ENCODE peak calls at places on chromosomes 3 and 15, in five cellular contexts. S is CD8-positive, alpha-beta memory T cell; N is A549; F is HAP-1; M is lung. H is an unnamed sample. For H3K4me1, the result is how much of the 10 kb centered on the place peaks cover.

GRCh38 chr3:170863768-170864167 is 6.2 kb downstream of the RPL22L1 start:
- DNase-seq in S (no peak), N (no peak), F (no peak), M (no peak), H (no peak)

GRCh38 chr3:158918451-158918850 is 116.6 kb downstream of the MFSD1 start:
- DNase-seq in S (no peak), N (no peak), F (no peak), M (no peak), H (no peak)

GRCh38 chr15:88629071-88629470 is 7.9 kb downstream of the AEN start:
- DNase-seq in S (no peak), N (no peak), F (no peak), M (no peak), H (no peak)

GRCh38 chr3:97914390-97914789 is 57.8 kb downstream of the RIOX2 start:
- DNase-seq in S (no peak), N (no peak), F (no peak), M (no peak), H (peak)

GRCh38 chr3:53254810-53255359 is 937 bp downstream of the TKT start:
- DNase-seq in S (peak), N (no peak), F (peak), M (peak), H (peak)

GRCh38 chr15:31268911-31269784 is 57.5 kb upstream of the KLF13 start:
- DNase-seq in S (no peak), N (no peak), F (no peak), M (peak), H (peak)

GRCh38 chr3:106514431-106514830 is 645.6 kb upstream of the CBLB start:
- DNase-seq in S (no peak), N (no peak), F (no peak), M (no peak), H (no peak)

GRCh38 chr3:10322355-10322715 is 1.4 kb upstream of the SEC13 start:
- DNase-seq in S (no peak), N (peak), F (no peak), M (no peak), H (no peak)

GRCh38 chr15:44738340-44738984 is 2.1 kb downstream of the TRIM69 start:
- DNase-seq in S (no peak), N (peak), F (no peak), M (no peak), H (peak)

GRCh38 chr3:153503873-153504272 is 341.8 kb downstream of the RAP2B start:
- DNase-seq in S (no peak), N (no peak), F (no peak), M (no peak), H (no peak)

GRCh38 chr15:97706059-97706458 is 254.4 kb upstream of the ARRDC4 start:
- DNase-seq in S (no peak), N (no peak), F (no peak), M (no peak), H (no peak)

GRCh38 chr3:12796171-12797123 is at the start of gene CAND2:
- DNase-seq in S (peak), N (no peak), F (peak), M (no peak), H (peak)

GRCh38 chr3:77885381-77885780 is 845.5 kb downstream of the ROBO2 start:
- DNase-seq in S (no peak), N (no peak), F (no peak), M (no peak), H (no peak)

GRCh38 chr3:111498022-111498421 is 44.0 kb upstream of the CD96 start:
- DNase-seq in S (no peak), N (no peak), F (no peak), M (no peak), H (no peak)

GRCh38 chr3:120816728-120817127 is 74.2 kb downstream of the GTF2E1 start:
- DNase-seq in S (no peak), N (no peak), F (no peak), M (no peak), H (no peak)

GRCh38 chr3:106261915-106262683 is 393.3 kb upstream of the CBLB start:
- DNase-seq in S (no peak), N (no peak), F (no peak), M (no peak), H (peak)

GRCh38 chr3:127458698-127459097 is 131.8 kb downstream of the TPRA1 start:
- DNase-seq in S (no peak), N (no peak), F (peak), M (no peak), H (peak)

GRCh38 chr3:149667576-149667975 is 9.8 kb upstream of the WWTR1 start:
- DNase-seq in S (no peak), N (no peak), F (no peak), M (no peak), H (no peak)

GRCh38 chr3:111292117-111292516 is 220.5 kb downstream of the NECTIN3 start:
- DNase-seq in S (no peak), N (no peak), F (no peak), M (no peak), H (no peak)

GRCh38 chr3:66618066-66618465 is 117.2 kb upstream of the LRIG1 start:
- DNase-seq in S (no peak), N (no peak), F (no peak), M (no peak), H (no peak)

GRCh38 chr15:43268111-43269105 is 1.7 kb upstream of the TGM5 start:
- DNase-seq in S (no peak), N (no peak), F (peak), M (no peak), H (peak)

GRCh38 chr3:112811150-112811884 is 35.3 kb downstream of the CD200R1L start:
- DNase-seq in S (no peak), N (no peak), F (no peak), M (peak), H (peak)

GRCh38 chr3:168095611-168096209 is at the start of gene GOLIM4:
- DNase-seq in S (peak), N (peak), F (peak), M (peak), H (peak)

GRCh38 chr3:17195192-17195611 is 310.4 kb downstream of the PLCL2 start:
- DNase-seq in S (no peak), N (no peak), F (no peak), M (no peak), H (no peak)

GRCh38 chr3:42746455-42747450 is 26.3 kb downstream of the CCDC13 start:
- DNase-seq in S (no peak), N (no peak), F (no peak), M (no peak), H (no peak)

GRCh38 chr15:69593981-69594966 is 141.7 kb downstream of the RPLP1 start:
- DNase-seq in S (no peak), N (peak), F (peak), M (peak), H (peak)

GRCh38 chr3:75224419-75224818 is 439.7 kb upstream of the FRG2C start:
- DNase-seq in S (no peak), N (no peak), F (no peak), M (no peak), H (no peak)

GRCh38 chr3:87076951-87077350 is 86.0 kb upstream of the VGLL3 start:
- DNase-seq in S (no peak), N (peak), F (no peak), M (no peak), H (peak)

GRCh38 chr15:59292393-59292792 is 80.3 kb downstream of the MYO1E start:
- DNase-seq in S (no peak), N (no peak), F (peak), M (no peak), H (no peak)

GRCh38 chr3:47001731-47002489 is 22.4 kb downstream of the NBEAL2 start:
- DNase-seq in S (no peak), N (no peak), F (no peak), M (no peak), H (no peak)

GRCh38 chr15:27468151-27468556 is 497.2 kb downstream of the GABRG3 start:
- DNase-seq in S (no peak), N (no peak), F (no peak), M (no peak), H (no peak)

GRCh38 chr3:152471814-152472605 is 203.3 kb downstream of the MBNL1 start:
- DNase-seq in S (peak), N (peak), F (peak), M (peak), H (peak)

GRCh38 chr3:134134240-134134639 is 104.5 kb upstream of the SLCO2A1 start:
- DNase-seq in S (no peak), N (no peak), F (no peak), M (no peak), H (no peak)

GRCh38 chr3:65126527-65127440 is 439.0 kb upstream of the ADAMTS9 start:
- DNase-seq in S (no peak), N (no peak), F (no peak), M (no peak), H (no peak)

GRCh38 chr3:52244061-52244628 is 1.4 kb upstream of the PPM1M start:
- DNase-seq in S (peak), N (no peak), F (peak), M (peak), H (no peak)

GRCh38 chr3:193837347-193837827 is 244.4 kb downstream of the OPA1 start:
- DNase-seq in S (no peak), N (no peak), F (no peak), M (no peak), H (no peak)
- H3K4me3 ChIP-seq in S (no peak), N (no peak), F (no peak), M (no peak), H (no peak)

DNA sequence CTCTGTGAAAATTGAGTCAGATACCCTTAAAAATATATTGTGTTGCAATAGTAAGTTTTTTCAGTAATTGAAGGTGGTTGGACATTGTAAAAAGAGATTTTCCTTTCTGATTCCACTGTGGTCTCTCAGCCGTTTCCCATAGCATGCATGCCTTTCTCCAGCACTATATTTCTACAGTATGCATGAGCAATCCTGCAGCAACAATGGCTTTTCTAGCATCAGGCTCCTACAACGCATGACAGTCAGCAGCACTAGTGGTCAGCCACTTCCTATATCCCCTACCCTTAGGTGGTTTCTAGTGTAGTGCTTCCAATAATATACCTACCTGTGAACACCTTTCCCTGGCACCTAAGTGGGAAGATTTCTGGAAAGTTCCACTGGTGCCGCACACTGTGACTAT is 55.4 kb upstream of the SNRPN start:
- DNase-seq in S (no peak), N (no peak), F (no peak), M (no peak), H (no peak)
- H3K4me1 ChIP-seq in S (under half), N (under half), F (under half), M (under half), H (under half)

GRCh38 chr3:128491071-128491899 is 1.7 kb downstream of the GATA2 start:
- DNase-seq in S (peak), N (no peak), F (peak), M (no peak), H (no peak)
- H3K4me3 ChIP-seq in S (peak), N (no peak), F (peak), M (peak), H (peak)

GRCh38 chr15:64842099-64842940 is 605 bp downstream of the PLEKHO2 start:
- DNase-seq in S (no peak), N (peak), F (peak), M (no peak), H (peak)

GRCh38 chr15:64844576-64845140 is 2.9 kb downstream of the PLEKHO2 start:
- DNase-seq in S (peak), N (no peak), F (no peak), M (no peak), H (no peak)

GRCh38 chr15:64842986-64843561 is 1.4 kb downstream of the PLEKHO2 start:
- DNase-seq in S (no peak), N (no peak), F (no peak), M (no peak), H (no peak)

GRCh38 chr15:64845183-64845611 is 3.5 kb downstream of the PLEKHO2 start:
- DNase-seq in S (no peak), N (no peak), F (no peak), M (no peak), H (peak)

GRCh38 chr15:64843996-64844395 is 2.3 kb downstream of the PLEKHO2 start:
- DNase-seq in S (no peak), N (no peak), F (no peak), M (no peak), H (no peak)
- H3K4me1 ChIP-seq in S (half or more), N (under half), F (under half), M (under half), H (under half)